ENCODE peak calls at places on chromosomes 11 and 22, in six cellular contexts. One of them, this sample, is unnamed.
A peak's percentile ranks its signal among the peaks of the same experiment; 100 is the strongest.

GRCh38 chr22:27283714-27284113 is 517.8 kb downstream of the MN1 start:
- DNase-seq in cardiac muscle cell: no peak
- DNase-seq in lower leg skin: no peak
- DNase-seq in BE2C: peak; percentile 44
- DNase-seq in brain microvascular endothelial cell: no peak
- DNase-seq in mesenchymal stem cell: no peak
- DNase-seq in this sample: no peak

GRCh38 chr22:29269230-29269604 is 1.1 kb downstream of the EWSR1 start:
- DNase-seq in cardiac muscle cell: peak; percentile 25
- DNase-seq in lower leg skin: no peak
- DNase-seq in BE2C: peak; percentile 33
- DNase-seq in brain microvascular endothelial cell: no peak
- DNase-seq in mesenchymal stem cell: peak; percentile 13
- DNase-seq in this sample: no peak

GRCh38 chr11:48012051-48012391 is 31.7 kb downstream of the PTPRJ start:
- DNase-seq in cardiac muscle cell: no peak
- DNase-seq in lower leg skin: no peak
- DNase-seq in BE2C: no peak
- DNase-seq in brain microvascular endothelial cell: no peak
- DNase-seq in mesenchymal stem cell: no peak
- DNase-seq in this sample: no peak

GRCh38 chr11:70525006-70525405 is 126.7 kb downstream of the CTTN start:
- DNase-seq in cardiac muscle cell: no peak
- DNase-seq in lower leg skin: no peak
- DNase-seq in BE2C: peak; percentile 72
- DNase-seq in brain microvascular endothelial cell: no peak
- DNase-seq in mesenchymal stem cell: no peak
- DNase-seq in this sample: no peak

GRCh38 chr11:74936087-74936486 is 12.8 kb downstream of the XRRA1 start:
- DNase-seq in cardiac muscle cell: no peak
- DNase-seq in lower leg skin: no peak
- DNase-seq in BE2C: peak; percentile 89
- DNase-seq in brain microvascular endothelial cell: no peak
- DNase-seq in mesenchymal stem cell: no peak
- DNase-seq in this sample: no peak

GRCh38 chr11:120903686-120904085 is 120.2 kb upstream of the TBCEL start:
- DNase-seq in cardiac muscle cell: no peak
- DNase-seq in lower leg skin: no peak
- DNase-seq in BE2C: no peak
- DNase-seq in brain microvascular endothelial cell: no peak
- DNase-seq in mesenchymal stem cell: no peak
- DNase-seq in this sample: no peak

GRCh38 chr11:120660024-120660565 is 148.5 kb downstream of the GRIK4 start:
- DNase-seq in cardiac muscle cell: peak; percentile 38
- DNase-seq in lower leg skin: no peak
- DNase-seq in BE2C: peak; percentile 59
- DNase-seq in brain microvascular endothelial cell: peak; percentile 16
- DNase-seq in mesenchymal stem cell: peak; percentile 30
- DNase-seq in this sample: peak; percentile 65

GRCh38 chr11:123020968-123021367 is 39.3 kb upstream of the BSX start:
- DNase-seq in cardiac muscle cell: peak; percentile 74
- DNase-seq in lower leg skin: no peak
- DNase-seq in BE2C: peak; percentile 51
- DNase-seq in brain microvascular endothelial cell: peak; percentile 49
- DNase-seq in mesenchymal stem cell: peak; percentile 58
- DNase-seq in this sample: peak; percentile 84

GRCh38 chr11:92296138-92296515 is 71.5 kb downstream of the FAT3 start:
- DNase-seq in cardiac muscle cell: peak; percentile 57
- DNase-seq in lower leg skin: no peak
- DNase-seq in BE2C: no peak
- DNase-seq in brain microvascular endothelial cell: peak; percentile 16
- DNase-seq in mesenchymal stem cell: peak; percentile 54
- DNase-seq in this sample: no peak

GRCh38 chr11:59556883-59557205 is 45.5 kb downstream of the OR4D9 start:
- DNase-seq in cardiac muscle cell: no peak
- DNase-seq in lower leg skin: no peak
- DNase-seq in BE2C: no peak
- DNase-seq in brain microvascular endothelial cell: peak; percentile 28
- DNase-seq in mesenchymal stem cell: peak; percentile 85
- DNase-seq in this sample: peak; percentile 78

GRCh38 chr11:17395978-17396377 is 7.5 kb upstream of the KCNJ11 start:
- DNase-seq in cardiac muscle cell: no peak
- DNase-seq in lower leg skin: no peak
- DNase-seq in BE2C: no peak
- DNase-seq in brain microvascular endothelial cell: no peak
- DNase-seq in mesenchymal stem cell: no peak
- DNase-seq in this sample: no peak

GRCh38 chr22:24989541-24989951 is 37.0 kb downstream of the KIAA1671 start:
- DNase-seq in cardiac muscle cell: peak; percentile 38
- DNase-seq in lower leg skin: no peak
- DNase-seq in BE2C: no peak
- DNase-seq in brain microvascular endothelial cell: no peak
- DNase-seq in mesenchymal stem cell: no peak
- DNase-seq in this sample: no peak

GRCh38 chr22:47460870-47461269 is 698.4 kb downstream of the TBC1D22A start:
- DNase-seq in cardiac muscle cell: no peak
- DNase-seq in lower leg skin: no peak
- DNase-seq in BE2C: no peak
- DNase-seq in brain microvascular endothelial cell: no peak
- DNase-seq in mesenchymal stem cell: no peak
- DNase-seq in this sample: no peak

GRCh38 chr11:34890089-34890488 is 26.1 kb downstream of the APIP start:
- DNase-seq in cardiac muscle cell: peak; percentile 28
- DNase-seq in lower leg skin: no peak
- DNase-seq in BE2C: no peak
- DNase-seq in brain microvascular endothelial cell: no peak
- DNase-seq in mesenchymal stem cell: no peak
- DNase-seq in this sample: no peak

GRCh38 chr11:64885367-64886286 is 7.2 kb upstream of the EHD1 start:
- DNase-seq in cardiac muscle cell: peak; percentile 91
- DNase-seq in lower leg skin: no peak
- DNase-seq in BE2C: no peak
- DNase-seq in brain microvascular endothelial cell: peak; percentile 89
- DNase-seq in mesenchymal stem cell: peak; percentile 95
- DNase-seq in this sample: peak; percentile 47

GRCh38 chr11:78350101-78350645 is 67.4 kb downstream of the GAB2 start:
- DNase-seq in cardiac muscle cell: peak; percentile 75
- DNase-seq in lower leg skin: no peak
- DNase-seq in BE2C: no peak
- DNase-seq in brain microvascular endothelial cell: no peak
- DNase-seq in mesenchymal stem cell: peak; percentile 52
- DNase-seq in this sample: peak; percentile 78

GRCh38 chr11:90124371-90124770 is 10.1 kb upstream of the NAALAD2 start:
- DNase-seq in cardiac muscle cell: no peak
- DNase-seq in lower leg skin: no peak
- DNase-seq in BE2C: no peak
- DNase-seq in brain microvascular endothelial cell: peak; percentile 46
- DNase-seq in mesenchymal stem cell: no peak
- DNase-seq in this sample: no peak

GRCh38 chr11:128519353-128519752 is 68.0 kb downstream of the ETS1 start:
- DNase-seq in cardiac muscle cell: no peak
- DNase-seq in lower leg skin: no peak
- DNase-seq in BE2C: no peak
- DNase-seq in brain microvascular endothelial cell: no peak
- DNase-seq in mesenchymal stem cell: no peak
- DNase-seq in this sample: no peak

GRCh38 chr11:33930317-33931021 is 38.6 kb upstream of the LMO2 start:
- DNase-seq in cardiac muscle cell: peak; percentile 89
- DNase-seq in lower leg skin: peak; percentile 45
- DNase-seq in BE2C: no peak
- DNase-seq in brain microvascular endothelial cell: no peak
- DNase-seq in mesenchymal stem cell: peak; percentile 85
- DNase-seq in this sample: peak; percentile 100

GRCh38 chr11:12377106-12377823 is at the start of gene PARVA:
- DNase-seq in cardiac muscle cell: peak; percentile 93
- DNase-seq in lower leg skin: peak; percentile 45
- DNase-seq in BE2C: no peak
- DNase-seq in brain microvascular endothelial cell: peak; percentile 57
- DNase-seq in mesenchymal stem cell: peak; percentile 90
- DNase-seq in this sample: peak; percentile 67

GRCh38 chr11:73317373-73317772 is 9.3 kb downstream of the ARHGEF17 start:
- DNase-seq in cardiac muscle cell: peak; percentile 51
- DNase-seq in lower leg skin: no peak
- DNase-seq in BE2C: no peak
- DNase-seq in brain microvascular endothelial cell: no peak
- DNase-seq in mesenchymal stem cell: no peak
- DNase-seq in this sample: peak; percentile 67

GRCh38 chr22:36160499-36160942 is at the start of gene APOL3:
- DNase-seq in cardiac muscle cell: peak; percentile 75
- DNase-seq in lower leg skin: peak; percentile 89
- DNase-seq in BE2C: no peak
- DNase-seq in brain microvascular endothelial cell: peak; percentile 45
- DNase-seq in mesenchymal stem cell: peak; percentile 62
- DNase-seq in this sample: no peak

GRCh38 chr11:7646866-7647265 is 26.4 kb downstream of the CYB5R2 start:
- DNase-seq in cardiac muscle cell: no peak
- DNase-seq in lower leg skin: no peak
- DNase-seq in BE2C: no peak
- DNase-seq in brain microvascular endothelial cell: no peak
- DNase-seq in mesenchymal stem cell: no peak
- DNase-seq in this sample: no peak

GRCh38 chr11:128422576-128423370 is 164.6 kb downstream of the ETS1 start:
- DNase-seq in cardiac muscle cell: no peak
- DNase-seq in lower leg skin: no peak
- DNase-seq in BE2C: peak; percentile 85
- DNase-seq in brain microvascular endothelial cell: no peak
- DNase-seq in mesenchymal stem cell: no peak
- DNase-seq in this sample: no peak

GRCh38 chr11:77104727-77105126 is 2.1 kb downstream of the OMP start:
- DNase-seq in cardiac muscle cell: peak; percentile 24
- DNase-seq in lower leg skin: no peak
- DNase-seq in BE2C: no peak
- DNase-seq in brain microvascular endothelial cell: no peak
- DNase-seq in mesenchymal stem cell: no peak
- DNase-seq in this sample: no peak

GRCh38 chr22:19360300-19360792 is 68.8 kb upstream of the CLTCL1 start:
- DNase-seq in cardiac muscle cell: no peak
- DNase-seq in lower leg skin: no peak
- DNase-seq in BE2C: no peak
- DNase-seq in brain microvascular endothelial cell: no peak
- DNase-seq in mesenchymal stem cell: no peak
- DNase-seq in this sample: no peak

GRCh38 chr22:26590525-26590858 is 560 bp upstream of the TPST2 start:
- DNase-seq in cardiac muscle cell: peak; percentile 25
- DNase-seq in lower leg skin: peak; percentile 23
- DNase-seq in BE2C: no peak
- DNase-seq in brain microvascular endothelial cell: no peak
- DNase-seq in mesenchymal stem cell: no peak
- DNase-seq in this sample: no peak

GRCh38 chr11:114074546-114075342 is 15.2 kb downstream of the ZBTB16 start:
- DNase-seq in cardiac muscle cell: no peak
- DNase-seq in lower leg skin: no peak
- DNase-seq in BE2C: no peak
- DNase-seq in brain microvascular endothelial cell: no peak
- DNase-seq in mesenchymal stem cell: no peak
- DNase-seq in this sample: no peak
- H3K4me3 ChIP-seq in cardiac muscle cell: no peak overlapping the region
- H3K4me3 ChIP-seq in lower leg skin: no peak overlapping the region
- H3K4me3 ChIP-seq in BE2C: no peak overlapping the region
- H3K4me3 ChIP-seq in brain microvascular endothelial cell: no peak overlapping the region
- H3K4me3 ChIP-seq in mesenchymal stem cell: no peak overlapping the region
- H3K4me3 ChIP-seq in this sample: no peak overlapping the region

GRCh38 chr11:61860054-61860903 is 31.1 kb downstream of the FADS3 start:
- DNase-seq in cardiac muscle cell: peak; percentile 89
- DNase-seq in lower leg skin: peak; percentile 34
- DNase-seq in BE2C: no peak
- DNase-seq in brain microvascular endothelial cell: no peak
- DNase-seq in mesenchymal stem cell: no peak
- DNase-seq in this sample: no peak

GRCh38 chr11:61854206-61854875 is 26.2 kb downstream of the FADS2 start:
- DNase-seq in cardiac muscle cell: no peak
- DNase-seq in lower leg skin: no peak
- DNase-seq in BE2C: no peak
- DNase-seq in brain microvascular endothelial cell: no peak
- DNase-seq in mesenchymal stem cell: no peak
- DNase-seq in this sample: no peak

GRCh38 chr11:61854966-61855714 is 27.0 kb downstream of the FADS2 start:
- DNase-seq in cardiac muscle cell: no peak
- DNase-seq in lower leg skin: no peak
- DNase-seq in BE2C: no peak
- DNase-seq in brain microvascular endothelial cell: no peak
- DNase-seq in mesenchymal stem cell: no peak
- DNase-seq in this sample: no peak

GRCh38 chr11:61853698-61854169 is 25.6 kb downstream of the FADS2 start:
- DNase-seq in cardiac muscle cell: no peak
- DNase-seq in lower leg skin: no peak
- DNase-seq in BE2C: no peak
- DNase-seq in brain microvascular endothelial cell: no peak
- DNase-seq in mesenchymal stem cell: no peak
- DNase-seq in this sample: no peak

GRCh38 chr11:61855939-61856730 is 28.0 kb downstream of the FADS2 start:
- DNase-seq in cardiac muscle cell: no peak
- DNase-seq in lower leg skin: no peak
- DNase-seq in BE2C: peak; percentile 60
- DNase-seq in brain microvascular endothelial cell: no peak
- DNase-seq in mesenchymal stem cell: no peak
- DNase-seq in this sample: peak; percentile 64
- H3K4me3 ChIP-seq in cardiac muscle cell: no peak overlapping the region
- H3K4me3 ChIP-seq in lower leg skin: no peak overlapping the region
- H3K4me3 ChIP-seq in BE2C: no peak overlapping the region
- H3K4me3 ChIP-seq in brain microvascular endothelial cell: no peak overlapping the region
- H3K4me3 ChIP-seq in mesenchymal stem cell: no peak overlapping the region
- H3K4me3 ChIP-seq in this sample: no peak overlapping the region

GRCh38 chr22:48951836-48952235 is 875.8 kb downstream of the BRD1 start:
- DNase-seq in cardiac muscle cell: no peak
- DNase-seq in lower leg skin: peak; percentile 5
- DNase-seq in BE2C: no peak
- DNase-seq in brain microvascular endothelial cell: no peak
- DNase-seq in mesenchymal stem cell: no peak
- DNase-seq in this sample: no peak
- H3K4me3 ChIP-seq in cardiac muscle cell: no peak overlapping the region
- H3K4me3 ChIP-seq in lower leg skin: no peak overlapping the region
- H3K4me3 ChIP-seq in BE2C: no peak overlapping the region
- H3K4me3 ChIP-seq in brain microvascular endothelial cell: no peak overlapping the region
- H3K4me3 ChIP-seq in mesenchymal stem cell: no peak overlapping the region
- H3K4me3 ChIP-seq in this sample: no peak overlapping the region

GRCh38 chr11:94751806-94752205 is 16.4 kb upstream of the AMOTL1 start:
- DNase-seq in cardiac muscle cell: no peak
- DNase-seq in lower leg skin: no peak
- DNase-seq in BE2C: no peak
- DNase-seq in brain microvascular endothelial cell: no peak
- DNase-seq in mesenchymal stem cell: no peak
- DNase-seq in this sample: no peak

GRCh38 chr11:94750319-94751215 is 17.6 kb upstream of the AMOTL1 start:
- DNase-seq in cardiac muscle cell: no peak
- DNase-seq in lower leg skin: no peak
- DNase-seq in BE2C: no peak
- DNase-seq in brain microvascular endothelial cell: no peak
- DNase-seq in mesenchymal stem cell: no peak
- DNase-seq in this sample: no peak

GRCh38 chr11:94753630-94754029 is 14.5 kb upstream of the AMOTL1 start:
- DNase-seq in cardiac muscle cell: no peak
- DNase-seq in lower leg skin: no peak
- DNase-seq in BE2C: no peak
- DNase-seq in brain microvascular endothelial cell: no peak
- DNase-seq in mesenchymal stem cell: no peak
- DNase-seq in this sample: no peak

GRCh38 chr11:94749367-94749766 is 18.8 kb upstream of the AMOTL1 start:
- DNase-seq in cardiac muscle cell: no peak
- DNase-seq in lower leg skin: no peak
- DNase-seq in BE2C: no peak
- DNase-seq in brain microvascular endothelial cell: no peak
- DNase-seq in mesenchymal stem cell: no peak
- DNase-seq in this sample: no peak

GRCh38 chr11:94751216-94751612 is 16.9 kb upstream of the AMOTL1 start:
- DNase-seq in cardiac muscle cell: no peak
- DNase-seq in lower leg skin: no peak
- DNase-seq in BE2C: no peak
- DNase-seq in brain microvascular endothelial cell: no peak
- DNase-seq in mesenchymal stem cell: no peak
- DNase-seq in this sample: no peak
- H3K4me3 ChIP-seq in cardiac muscle cell: no peak overlapping the region
- H3K4me3 ChIP-seq in lower leg skin: no peak overlapping the region
- H3K4me3 ChIP-seq in BE2C: no peak overlapping the region
- H3K4me3 ChIP-seq in brain microvascular endothelial cell: no peak overlapping the region
- H3K4me3 ChIP-seq in mesenchymal stem cell: peak overlapping the region; percentile 47
- H3K4me3 ChIP-seq in this sample: no peak overlapping the region

This sample was measured in A673.